ENCODE peak calls at places on chromosomes 12 and 14, in four cellular contexts. One of them, this sample, is unnamed.

GRCh38 chr12:106855221-106855758 is 80.8 kb downstream of the RIC8B start:
- DNase-seq in bronchial epithelial cell: no peak
- DNase-seq in prostate gland: no peak
- DNase-seq in mammary epithelial cell: no peak
- DNase-seq in this sample: no peak

GRCh38 chr14:20836668-20837338 is 34.2 kb upstream of the RNASE1 start:
- DNase-seq in bronchial epithelial cell: peak
- DNase-seq in prostate gland: peak
- DNase-seq in mammary epithelial cell: peak
- DNase-seq in this sample: peak

GRCh38 chr14:54564799-54565235 is 2.1 kb upstream of the SAMD4A start:
- DNase-seq in prostate gland: no peak
- DNase-seq in mammary epithelial cell: peak
- DNase-seq in bronchial epithelial cell: peak
- DNase-seq in this sample: peak

GRCh38 chr14:50062438-50063039 is 53.8 kb downstream of the VCPKMT start:
- DNase-seq in prostate gland: no peak
- DNase-seq in bronchial epithelial cell: peak
- DNase-seq in mammary epithelial cell: peak
- DNase-seq in this sample: peak

GRCh38 chr12:87871061-87871460 is 158.1 kb downstream of the C12orf50 start:
- DNase-seq in bronchial epithelial cell: no peak
- DNase-seq in mammary epithelial cell: no peak
- DNase-seq in prostate gland: no peak
- DNase-seq in this sample: no peak

GRCh38 chr12:128871516-128871892 is 18.2 kb downstream of the GLT1D1 start:
- DNase-seq in bronchial epithelial cell: no peak
- DNase-seq in prostate gland: no peak
- DNase-seq in mammary epithelial cell: no peak
- DNase-seq in this sample: no peak

GRCh38 chr12:76983420-76983819 is 81.9 kb downstream of the E2F7 start:
- DNase-seq in prostate gland: no peak
- DNase-seq in mammary epithelial cell: no peak
- DNase-seq in bronchial epithelial cell: no peak
- DNase-seq in this sample: no peak

GRCh38 chr12:71183846-71184245 is 26.0 kb upstream of the TSPAN8 start:
- DNase-seq in bronchial epithelial cell: no peak
- DNase-seq in prostate gland: no peak
- DNase-seq in mammary epithelial cell: no peak
- DNase-seq in this sample: no peak

GRCh38 chr12:130139971-130140547 is 22.2 kb upstream of the FZD10 start:
- DNase-seq in mammary epithelial cell: no peak
- DNase-seq in bronchial epithelial cell: no peak
- DNase-seq in prostate gland: no peak
- DNase-seq in this sample: no peak

GRCh38 chr12:88566430-88566829 is 13.8 kb downstream of the KITLG start:
- DNase-seq in bronchial epithelial cell: peak
- DNase-seq in mammary epithelial cell: peak
- DNase-seq in prostate gland: no peak
- DNase-seq in this sample: no peak

GRCh38 chr14:95683793-95684192 is 2.4 kb upstream of the TCL1B start:
- DNase-seq in prostate gland: no peak
- DNase-seq in bronchial epithelial cell: no peak
- DNase-seq in mammary epithelial cell: no peak
- DNase-seq in this sample: peak

GRCh38 chr14:91714805-91715204 is 17.1 kb downstream of the CATSPERB start:
- DNase-seq in bronchial epithelial cell: no peak
- DNase-seq in prostate gland: no peak
- DNase-seq in mammary epithelial cell: no peak
- DNase-seq in this sample: no peak

GRCh38 chr12:108547633-108548172 is 13.3 kb downstream of the SART3 start:
- DNase-seq in bronchial epithelial cell: no peak
- DNase-seq in prostate gland: no peak
- DNase-seq in mammary epithelial cell: no peak
- DNase-seq in this sample: no peak

GRCh38 chr12:109716512-109717389 is 3.1 kb downstream of the FAM222A start:
- DNase-seq in prostate gland: peak
- DNase-seq in mammary epithelial cell: no peak
- DNase-seq in bronchial epithelial cell: no peak
- DNase-seq in this sample: peak

GRCh38 chr14:104659146-104659545 is 30.3 kb upstream of the INF2 start:
- DNase-seq in prostate gland: no peak
- DNase-seq in bronchial epithelial cell: no peak
- DNase-seq in mammary epithelial cell: no peak
- DNase-seq in this sample: no peak

GRCh38 chr12:54214553-54215374 is 26.0 kb upstream of the SMUG1 start:
- DNase-seq in prostate gland: peak
- DNase-seq in mammary epithelial cell: peak
- DNase-seq in bronchial epithelial cell: peak
- DNase-seq in this sample: peak

GRCh38 chr12:11621797-11622423 is 27.6 kb upstream of the ETV6 start:
- DNase-seq in prostate gland: no peak
- DNase-seq in mammary epithelial cell: no peak
- DNase-seq in bronchial epithelial cell: no peak
- DNase-seq in this sample: no peak

GRCh38 chr14:59900536-59900935 is 19.4 kb upstream of the LRRC9 start:
- DNase-seq in mammary epithelial cell: no peak
- DNase-seq in bronchial epithelial cell: no peak
- DNase-seq in prostate gland: no peak
- DNase-seq in this sample: no peak

GRCh38 chr14:59895721-59896120 is 24.2 kb upstream of the LRRC9 start:
- DNase-seq in bronchial epithelial cell: no peak
- DNase-seq in prostate gland: no peak
- DNase-seq in mammary epithelial cell: no peak
- DNase-seq in this sample: no peak

GRCh38 chr14:59897757-59898383 is 22.1 kb upstream of the LRRC9 start:
- DNase-seq in bronchial epithelial cell: peak
- DNase-seq in mammary epithelial cell: peak
- DNase-seq in prostate gland: peak
- DNase-seq in this sample: peak
- TF ChIP-seq CTCF in bronchial epithelial cell: peak
- TF ChIP-seq CTCF in mammary epithelial cell: peak
- TF ChIP-seq CTCF in prostate gland: peak
- TF ChIP-seq CTCF in this sample: peak

DNA sequence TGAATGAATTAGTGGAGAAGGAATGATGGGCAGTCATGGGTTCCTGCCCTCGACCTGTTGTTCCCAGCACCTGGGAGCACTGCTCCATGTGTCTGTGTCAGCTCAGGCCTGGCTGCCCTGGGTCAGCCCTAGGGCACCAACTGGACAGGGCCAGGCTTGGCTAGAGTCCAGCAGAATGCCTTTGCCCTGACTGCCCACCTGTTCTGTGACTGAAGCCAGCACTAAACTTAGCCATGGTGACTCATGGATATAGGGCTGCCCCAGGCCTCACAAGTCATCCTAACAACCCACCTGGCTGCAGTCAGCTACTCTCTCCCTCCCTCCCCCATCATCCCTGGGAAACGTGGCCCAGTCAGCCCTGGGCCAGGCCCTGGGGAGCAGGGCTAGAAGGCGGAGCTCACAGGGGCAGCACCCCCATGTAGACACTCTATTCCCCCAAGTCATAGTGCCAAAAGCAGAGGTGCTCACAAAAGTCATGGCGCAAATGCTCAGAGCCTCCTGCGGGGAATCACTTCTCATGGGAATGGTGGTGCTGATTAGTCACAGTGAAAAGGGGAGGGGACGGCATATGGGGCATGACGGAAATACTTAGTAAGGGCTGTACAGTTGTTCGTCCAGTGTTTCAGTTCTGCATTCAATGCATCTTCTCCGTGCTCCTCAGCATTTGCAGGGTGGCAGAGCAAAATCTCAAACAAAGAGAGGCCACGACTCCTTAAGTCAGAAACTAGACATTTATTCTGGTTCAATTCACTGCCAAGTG is 52.0 kb upstream of the NTF3 start:
- DNase-seq in bronchial epithelial cell: peak
- DNase-seq in mammary epithelial cell: peak
- DNase-seq in prostate gland: no peak
- DNase-seq in this sample: peak
- H3K4me3 ChIP-seq in bronchial epithelial cell: no peak
- H3K4me3 ChIP-seq in mammary epithelial cell: no peak
- H3K4me3 ChIP-seq in prostate gland: no peak
- H3K4me3 ChIP-seq in this sample: no peak

GRCh38 chr14:28407931-28408330 is 358.7 kb upstream of the FOXG1 start:
- DNase-seq in prostate gland: no peak
- DNase-seq in bronchial epithelial cell: no peak
- DNase-seq in mammary epithelial cell: no peak
- DNase-seq in this sample: no peak

GRCh38 chr14:28406181-28406580 is 360.4 kb upstream of the FOXG1 start:
- DNase-seq in mammary epithelial cell: no peak
- DNase-seq in prostate gland: no peak
- DNase-seq in bronchial epithelial cell: no peak
- DNase-seq in this sample: no peak

DNA sequence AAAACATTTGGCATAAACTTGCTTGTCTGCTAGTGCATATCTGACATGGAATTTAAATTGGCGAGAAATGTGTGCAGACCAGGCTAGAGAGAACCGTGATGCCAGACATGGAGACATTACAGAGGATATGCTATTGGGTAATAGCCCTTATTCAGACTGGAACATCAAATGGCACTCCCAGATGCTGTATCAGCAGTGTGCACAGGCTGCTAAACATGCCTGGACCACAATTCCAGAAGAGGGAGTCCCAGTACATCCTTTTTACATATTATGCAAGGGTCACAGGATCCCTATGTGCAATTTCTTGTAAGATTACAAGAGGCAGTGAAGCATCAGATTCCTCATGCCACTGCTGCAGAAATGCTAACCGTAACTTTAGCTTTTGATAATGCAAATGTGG is 354.5 kb upstream of the FOXG1 start:
- DNase-seq in mammary epithelial cell: peak
- DNase-seq in prostate gland: no peak
- DNase-seq in bronchial epithelial cell: peak
- DNase-seq in this sample: peak
- TF ChIP-seq CTCF in mammary epithelial cell: peak
- TF ChIP-seq CTCF in prostate gland: no peak
- TF ChIP-seq CTCF in bronchial epithelial cell: no peak
- TF ChIP-seq CTCF in this sample: peak

GRCh38 chr14:24309538-24310386 is at the start of gene LTB4R2:
- DNase-seq in prostate gland: peak
- DNase-seq in bronchial epithelial cell: peak
- DNase-seq in mammary epithelial cell: peak
- DNase-seq in this sample: peak
- H3K4me3 ChIP-seq in prostate gland: peak
- H3K4me3 ChIP-seq in bronchial epithelial cell: peak
- H3K4me3 ChIP-seq in mammary epithelial cell: peak
- H3K4me3 ChIP-seq in this sample: peak

GRCh38 chr14:22845821-22846625 is 9.6 kb downstream of the MMP14 start:
- DNase-seq in bronchial epithelial cell: no peak
- DNase-seq in mammary epithelial cell: no peak
- DNase-seq in prostate gland: no peak
- DNase-seq in this sample: no peak

GRCh38 chr14:22849212-22849819 is 12.9 kb downstream of the MMP14 start:
- DNase-seq in prostate gland: peak
- DNase-seq in bronchial epithelial cell: peak
- DNase-seq in mammary epithelial cell: peak
- DNase-seq in this sample: peak

GRCh38 chr14:22846811-22847307 is 10.5 kb downstream of the MMP14 start:
- DNase-seq in bronchial epithelial cell: no peak
- DNase-seq in mammary epithelial cell: no peak
- DNase-seq in prostate gland: no peak
- DNase-seq in this sample: no peak

GRCh38 chr14:22848391-22849164 is 12.2 kb downstream of the MMP14 start:
- DNase-seq in mammary epithelial cell: peak
- DNase-seq in prostate gland: no peak
- DNase-seq in bronchial epithelial cell: peak
- DNase-seq in this sample: peak

DNA sequence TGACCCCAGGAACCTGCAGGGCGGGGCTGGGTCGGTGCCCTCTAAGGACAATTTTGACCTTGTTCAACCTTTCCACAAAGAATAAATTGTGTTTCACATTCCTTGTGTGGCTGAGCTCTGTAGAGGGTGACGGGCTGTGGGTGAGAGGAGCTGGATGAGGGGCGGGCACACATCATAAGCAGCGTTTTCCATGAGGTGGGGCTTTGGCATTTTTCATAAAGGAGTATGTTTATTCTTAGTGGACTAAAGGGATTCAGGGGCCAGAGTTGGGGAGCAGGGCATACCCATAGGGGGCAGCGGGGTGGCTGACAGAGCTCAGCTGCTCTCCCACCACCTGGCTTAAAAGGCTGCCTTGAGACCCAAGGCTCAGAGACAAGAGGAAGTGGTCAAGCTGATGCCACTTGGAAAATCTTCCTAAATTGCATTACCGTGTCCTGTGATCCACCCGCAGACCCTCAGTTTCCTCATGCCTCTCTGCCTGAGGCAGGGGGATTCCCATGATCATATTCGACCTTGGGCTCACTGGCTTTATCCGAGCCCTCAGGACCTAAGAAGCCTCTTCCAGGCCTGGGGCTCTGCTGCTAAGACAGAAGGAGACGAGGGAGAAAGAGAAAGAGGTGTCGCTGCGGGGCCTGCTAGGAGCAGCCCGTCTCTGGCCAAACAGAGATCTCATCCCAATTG is 11.4 kb downstream of the MMP14 start:
- DNase-seq in bronchial epithelial cell: no peak
- DNase-seq in prostate gland: no peak
- DNase-seq in mammary epithelial cell: peak
- DNase-seq in this sample: peak
- TF ChIP-seq CTCF in bronchial epithelial cell: peak
- TF ChIP-seq CTCF in prostate gland: no peak
- TF ChIP-seq CTCF in mammary epithelial cell: peak
- TF ChIP-seq CTCF in this sample: no peak

This sample was measured in epithelial cell of esophagus.